ENCODE peak calls at places on chromosomes 2 and 18, in four cellular contexts. One of them, this sample, is unnamed.
A peak's percentile ranks its signal among the peaks of the same experiment; 100 is the strongest.

GRCh38 chr18:9196568-9196967 is 60.0 kb downstream of the ANKRD12 start:
- DNase-seq in right lobe of liver: no peak
- DNase-seq in cardiac fibroblast: no peak
- DNase-seq in foreskin fibroblast: no peak
- DNase-seq in this sample: no peak

GRCh38 chr18:65788373-65788772 is 37.6 kb downstream of the CDH7 start:
- DNase-seq in foreskin fibroblast: no peak
- DNase-seq in right lobe of liver: no peak
- DNase-seq in cardiac fibroblast: no peak
- DNase-seq in this sample: no peak

GRCh38 chr2:124024491-124025348 is at the start of gene CNTNAP5:
- DNase-seq in foreskin fibroblast: peak; percentile 7
- DNase-seq in cardiac fibroblast: peak; percentile 52
- DNase-seq in right lobe of liver: peak; percentile 63
- DNase-seq in this sample: peak; percentile 68

GRCh38 chr2:25131567-25132295 is 36.6 kb downstream of the POMC start:
- DNase-seq in right lobe of liver: peak; percentile 26
- DNase-seq in cardiac fibroblast: peak; percentile 10
- DNase-seq in foreskin fibroblast: no peak
- DNase-seq in this sample: peak; percentile 49

GRCh38 chr2:109381327-109381820 is 232.4 kb downstream of the SEPTIN10 start:
- DNase-seq in right lobe of liver: no peak
- DNase-seq in cardiac fibroblast: no peak
- DNase-seq in foreskin fibroblast: no peak
- DNase-seq in this sample: no peak

GRCh38 chr2:2184549-2185249 is 146.4 kb downstream of the MYT1L start:
- DNase-seq in cardiac fibroblast: no peak
- DNase-seq in right lobe of liver: no peak
- DNase-seq in foreskin fibroblast: no peak
- DNase-seq in this sample: no peak

GRCh38 chr2:95264626-95265025 is 9.6 kb upstream of the PROM2 start:
- DNase-seq in right lobe of liver: no peak
- DNase-seq in cardiac fibroblast: no peak
- DNase-seq in foreskin fibroblast: peak; percentile 57
- DNase-seq in this sample: no peak

GRCh38 chr2:101330253-101330921 is 21.9 kb upstream of the RNF149 start:
- DNase-seq in right lobe of liver: peak; percentile 58
- DNase-seq in foreskin fibroblast: no peak
- DNase-seq in cardiac fibroblast: peak; percentile 33
- DNase-seq in this sample: no peak

GRCh38 chr2:106332054-106332453 is 136.2 kb downstream of the RGPD3 start:
- DNase-seq in foreskin fibroblast: no peak
- DNase-seq in right lobe of liver: no peak
- DNase-seq in cardiac fibroblast: no peak
- DNase-seq in this sample: no peak

GRCh38 chr2:183195998-183196409 is 71.8 kb downstream of the NUP35 start:
- DNase-seq in right lobe of liver: no peak
- DNase-seq in cardiac fibroblast: no peak
- DNase-seq in foreskin fibroblast: no peak
- DNase-seq in this sample: no peak

GRCh38 chr2:151999058-151999457 is 99.8 kb downstream of the CACNB4 start:
- DNase-seq in foreskin fibroblast: peak; percentile 70
- DNase-seq in cardiac fibroblast: peak; percentile 60
- DNase-seq in right lobe of liver: peak; percentile 38
- DNase-seq in this sample: peak; percentile 60

GRCh38 chr18:80229766-80230745 is 17.3 kb downstream of the PARD6G start:
- DNase-seq in foreskin fibroblast: no peak
- DNase-seq in right lobe of liver: no peak
- DNase-seq in cardiac fibroblast: no peak
- DNase-seq in this sample: no peak

GRCh38 chr2:119282966-119283511 is 59.4 kb downstream of the STEAP3 start:
- DNase-seq in foreskin fibroblast: no peak
- DNase-seq in cardiac fibroblast: no peak
- DNase-seq in right lobe of liver: peak; percentile 60
- DNase-seq in this sample: no peak

GRCh38 chr2:147330925-147331324 is 513.9 kb upstream of the ACVR2A start:
- DNase-seq in foreskin fibroblast: no peak
- DNase-seq in right lobe of liver: no peak
- DNase-seq in cardiac fibroblast: no peak
- DNase-seq in this sample: no peak

GRCh38 chr18:22257022-22257543 is 87.7 kb downstream of the GATA6 start:
- DNase-seq in foreskin fibroblast: no peak
- DNase-seq in cardiac fibroblast: no peak
- DNase-seq in right lobe of liver: no peak
- DNase-seq in this sample: no peak

GRCh38 chr2:36889782-36890181 is 76.6 kb downstream of the STRN start:
- DNase-seq in right lobe of liver: no peak
- DNase-seq in cardiac fibroblast: peak; percentile 98
- DNase-seq in foreskin fibroblast: peak; percentile 95
- DNase-seq in this sample: no peak

GRCh38 chr2:129606496-129607270 is 372.8 kb upstream of the RAB6C start:
- DNase-seq in foreskin fibroblast: no peak
- DNase-seq in cardiac fibroblast: no peak
- DNase-seq in right lobe of liver: no peak
- DNase-seq in this sample: no peak

GRCh38 chr2:200763422-200763821 is 48.3 kb upstream of the BZW1 start:
- DNase-seq in right lobe of liver: no peak
- DNase-seq in foreskin fibroblast: no peak
- DNase-seq in cardiac fibroblast: no peak
- DNase-seq in this sample: no peak

GRCh38 chr2:54233832-54234649 is 22.0 kb downstream of the TSPYL6 start:
- DNase-seq in foreskin fibroblast: no peak
- DNase-seq in right lobe of liver: no peak
- DNase-seq in cardiac fibroblast: no peak
- DNase-seq in this sample: no peak

GRCh38 chr18:69897397-69898108 is 50.1 kb downstream of the CD226 start:
- DNase-seq in cardiac fibroblast: no peak
- DNase-seq in foreskin fibroblast: no peak
- DNase-seq in right lobe of liver: no peak
- DNase-seq in this sample: no peak

GRCh38 chr18:22403950-22404349 is 13.8 kb downstream of the CTAGE1 start:
- DNase-seq in foreskin fibroblast: no peak
- DNase-seq in cardiac fibroblast: no peak
- DNase-seq in right lobe of liver: no peak
- DNase-seq in this sample: no peak

DNA sequence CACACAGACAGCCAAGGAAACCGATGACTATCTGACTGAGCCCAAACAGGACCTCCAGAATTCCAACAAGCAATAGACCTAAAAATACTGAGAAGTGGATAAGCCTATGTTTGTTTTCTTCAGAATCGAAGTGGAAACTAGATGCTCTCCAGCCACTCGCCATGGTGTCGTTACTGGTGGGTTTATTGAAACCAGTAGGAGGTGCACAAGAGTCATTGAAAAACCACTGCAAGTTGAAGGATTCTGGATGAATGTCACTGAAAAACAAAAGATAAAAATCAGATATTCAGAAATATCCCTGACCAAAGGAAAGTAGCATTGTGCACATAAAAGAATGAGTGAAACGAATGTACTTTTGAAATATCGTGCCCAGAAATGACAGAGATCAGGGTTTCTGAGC is 15.3 kb downstream of the TM4SF20 start:
- DNase-seq in foreskin fibroblast: peak; percentile 23
- DNase-seq in right lobe of liver: no peak
- DNase-seq in cardiac fibroblast: peak; percentile 52
- DNase-seq in this sample: no peak
- TF ChIP-seq CTCF in foreskin fibroblast: no peak
- TF ChIP-seq CTCF in right lobe of liver: no peak
- TF ChIP-seq CTCF in cardiac fibroblast: peak; percentile 33
- TF ChIP-seq CTCF in this sample: peak; percentile 28

GRCh38 chr2:70531419-70532130 is 22.1 kb downstream of the TGFA start:
- DNase-seq in foreskin fibroblast: no peak
- DNase-seq in right lobe of liver: no peak
- DNase-seq in cardiac fibroblast: no peak
- DNase-seq in this sample: no peak

GRCh38 chr2:70535573-70535972 is 18.1 kb downstream of the TGFA start:
- DNase-seq in cardiac fibroblast: no peak
- DNase-seq in right lobe of liver: no peak
- DNase-seq in foreskin fibroblast: no peak
- DNase-seq in this sample: no peak

GRCh38 chr2:70529663-70530062 is 24.0 kb downstream of the TGFA start:
- DNase-seq in right lobe of liver: no peak
- DNase-seq in cardiac fibroblast: no peak
- DNase-seq in foreskin fibroblast: no peak
- DNase-seq in this sample: no peak

GRCh38 chr2:70534183-70534836 is 19.3 kb downstream of the TGFA start:
- DNase-seq in foreskin fibroblast: no peak
- DNase-seq in cardiac fibroblast: no peak
- DNase-seq in right lobe of liver: no peak
- DNase-seq in this sample: no peak

GRCh38 chr2:70532244-70532935 is 21.2 kb downstream of the TGFA start:
- DNase-seq in cardiac fibroblast: no peak
- DNase-seq in foreskin fibroblast: no peak
- DNase-seq in right lobe of liver: no peak
- DNase-seq in this sample: no peak
- TF ChIP-seq CTCF in cardiac fibroblast: no peak
- TF ChIP-seq CTCF in foreskin fibroblast: no peak
- TF ChIP-seq CTCF in right lobe of liver: no peak
- TF ChIP-seq CTCF in this sample: no peak

DNA sequence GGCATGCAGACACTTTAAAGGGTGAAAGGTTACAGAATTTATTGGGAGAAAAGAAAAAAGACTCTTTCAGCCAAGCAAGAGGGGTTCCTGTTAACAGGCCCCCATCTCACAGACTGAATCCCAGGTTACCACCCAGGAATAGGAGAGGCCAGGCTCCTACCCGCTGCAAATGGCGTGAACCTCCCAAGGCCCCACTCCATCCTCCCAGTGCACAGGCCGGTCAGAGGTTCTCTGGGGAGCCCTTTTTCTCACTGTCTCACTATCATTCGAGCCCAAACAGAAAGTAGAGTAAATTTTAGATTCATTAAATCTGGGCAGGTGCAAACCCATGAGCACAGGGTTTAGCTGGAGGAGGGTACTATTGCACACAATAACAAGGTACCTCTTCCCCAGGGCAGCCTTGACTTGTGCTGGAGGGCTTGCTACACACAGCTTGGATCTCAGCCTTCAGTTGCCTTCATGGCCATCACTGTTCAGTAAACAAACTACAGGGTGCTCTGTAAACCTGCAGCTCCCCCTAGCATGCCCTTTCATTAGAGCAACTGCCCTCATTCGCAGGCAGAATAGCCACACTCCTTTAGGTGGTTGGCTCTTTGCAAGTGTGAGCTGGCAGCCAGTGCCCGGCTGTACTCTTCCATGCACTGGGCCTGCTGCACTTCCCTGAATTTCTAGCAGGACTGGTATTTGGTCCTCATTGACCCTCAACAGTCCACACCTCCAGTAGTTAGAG is 7.3 kb upstream of the PLEK start:
- DNase-seq in right lobe of liver: no peak
- DNase-seq in cardiac fibroblast: peak; percentile 66
- DNase-seq in foreskin fibroblast: peak; percentile 77
- DNase-seq in this sample: peak; percentile 57
- TF ChIP-seq CTCF in right lobe of liver: peak; percentile 34
- TF ChIP-seq CTCF in cardiac fibroblast: peak; percentile 63
- TF ChIP-seq CTCF in foreskin fibroblast: peak; percentile 79
- TF ChIP-seq CTCF in this sample: peak; percentile 75

DNA sequence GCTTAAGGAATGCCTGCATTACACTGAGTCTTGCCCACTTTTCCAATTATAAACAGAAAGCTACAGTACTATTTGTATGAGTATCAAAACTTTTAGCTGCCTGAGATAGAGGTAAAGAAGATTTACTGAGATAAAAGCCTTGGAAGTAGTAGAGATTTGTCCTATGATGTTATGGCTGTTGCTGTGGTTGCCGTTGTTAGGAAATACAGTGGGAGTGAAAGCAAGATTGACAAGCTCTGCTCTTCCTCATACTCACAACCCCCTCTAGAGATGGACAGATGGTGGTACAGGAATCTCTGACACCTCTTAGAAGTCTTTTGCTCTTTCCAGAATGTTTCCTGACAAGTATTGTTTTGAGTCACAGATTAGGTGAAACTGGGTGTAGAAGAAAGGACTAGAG is 242.5 kb downstream of the RPIA start:
- DNase-seq in right lobe of liver: no peak
- DNase-seq in foreskin fibroblast: no peak
- DNase-seq in cardiac fibroblast: no peak
- DNase-seq in this sample: no peak
- TF ChIP-seq CTCF in right lobe of liver: no peak
- TF ChIP-seq CTCF in foreskin fibroblast: no peak
- TF ChIP-seq CTCF in cardiac fibroblast: no peak
- TF ChIP-seq CTCF in this sample: no peak

DNA sequence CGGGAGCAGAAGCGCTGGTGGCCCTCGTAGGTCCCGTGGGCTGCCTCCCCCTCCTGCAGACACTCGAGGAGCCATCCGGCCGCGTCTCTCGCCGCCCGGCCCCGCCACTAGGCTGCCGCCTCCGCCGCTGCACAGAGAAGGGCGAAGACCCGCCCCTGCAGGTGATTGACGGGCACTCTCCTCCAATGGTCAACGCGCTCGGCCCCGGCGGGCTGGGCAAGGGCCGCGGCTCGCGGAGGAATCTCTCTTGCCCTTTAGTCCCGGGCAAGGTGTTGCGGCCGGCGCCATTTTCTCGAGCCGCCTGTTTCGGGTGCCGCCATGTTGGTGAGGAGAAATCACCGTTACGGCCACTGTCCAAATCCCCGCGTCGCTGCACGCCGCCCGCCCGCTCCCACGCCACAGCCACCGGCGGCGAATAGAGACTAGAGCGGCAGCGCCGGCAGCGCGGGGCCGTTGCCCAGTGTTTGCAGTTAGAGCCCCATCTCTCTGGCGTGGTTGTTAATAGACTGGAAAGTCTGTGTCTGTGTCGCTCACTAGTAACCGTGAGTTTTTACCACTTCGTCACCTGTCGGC is at the start of gene ZC3H6:
- DNase-seq in foreskin fibroblast: peak; percentile 99
- DNase-seq in cardiac fibroblast: peak; percentile 98
- DNase-seq in right lobe of liver: peak; percentile 99
- DNase-seq in this sample: peak; percentile 97
- TF ChIP-seq CTCF in foreskin fibroblast: no peak
- TF ChIP-seq CTCF in cardiac fibroblast: peak; percentile 18
- TF ChIP-seq CTCF in right lobe of liver: no peak
- TF ChIP-seq CTCF in this sample: peak; percentile 5

GRCh38 chr2:197850882-197851281 is 46.5 kb downstream of the PLCL1 start:
- DNase-seq in right lobe of liver: no peak
- DNase-seq in cardiac fibroblast: no peak
- DNase-seq in foreskin fibroblast: peak; percentile 24
- DNase-seq in this sample: no peak

GRCh38 chr2:197848602-197849001 is 44.2 kb downstream of the PLCL1 start:
- DNase-seq in right lobe of liver: no peak
- DNase-seq in foreskin fibroblast: no peak
- DNase-seq in cardiac fibroblast: no peak
- DNase-seq in this sample: no peak

GRCh38 chr2:197852127-197852526 is 47.7 kb downstream of the PLCL1 start:
- DNase-seq in foreskin fibroblast: no peak
- DNase-seq in right lobe of liver: no peak
- DNase-seq in cardiac fibroblast: no peak
- DNase-seq in this sample: no peak

GRCh38 chr2:197853549-197853948 is 49.2 kb downstream of the PLCL1 start:
- DNase-seq in foreskin fibroblast: no peak
- DNase-seq in right lobe of liver: no peak
- DNase-seq in cardiac fibroblast: no peak
- DNase-seq in this sample: no peak

DNA sequence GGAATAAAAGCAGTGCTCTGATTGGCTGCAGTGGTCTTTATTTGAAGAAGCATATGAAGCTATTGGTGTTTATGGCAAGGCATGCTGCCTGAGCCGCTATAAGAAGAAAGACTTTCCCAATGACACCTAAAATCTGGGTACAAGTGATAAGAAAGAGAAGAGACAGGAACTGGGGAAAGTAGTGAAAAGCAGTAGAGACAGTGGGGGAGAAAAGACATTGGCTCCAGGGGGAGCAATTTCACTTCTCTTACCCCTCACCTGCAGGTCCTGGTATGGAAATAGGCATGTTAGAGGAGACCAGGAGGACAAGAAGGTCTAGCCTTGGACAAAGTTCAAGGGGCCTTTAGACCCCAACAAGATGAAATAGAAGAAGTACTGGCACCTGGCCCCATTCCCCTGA is 47.1 kb downstream of the PLCL1 start:
- DNase-seq in cardiac fibroblast: no peak
- DNase-seq in foreskin fibroblast: no peak
- DNase-seq in right lobe of liver: no peak
- DNase-seq in this sample: peak; percentile 10
- TF ChIP-seq CTCF in cardiac fibroblast: peak; percentile 22
- TF ChIP-seq CTCF in foreskin fibroblast: peak; percentile 8
- TF ChIP-seq CTCF in right lobe of liver: no peak
- TF ChIP-seq CTCF in this sample: peak; percentile 49

This sample was measured in GM13977.